ENCODE peak calls at places on chromosomes 2 and 18, in four cellular contexts. Z is right lobe of liver, G is A549, B is pancreas. U is an unnamed sample.
A peak's percentile ranks its signal among the peaks of the same experiment; 100 is the strongest.

GRCh38 chr18:29840101-29840500 is 1202.4 kb downstream of the DSC3 start:
- DNase-seq in Z (no peak), G (no peak), B (no peak), U (no peak)

GRCh38 chr2:54042908-54043620 is 72.3 kb upstream of the PSME4 start:
- DNase-seq in Z (no peak), G (no peak), B (no peak), U (no peak)

GRCh38 chr18:54052732-54053131 is 171.7 kb downstream of the MBD2 start:
- DNase-seq in Z (no peak), G (no peak), B (no peak), U (no peak)

GRCh38 chr2:170930132-170931109 is 1.4 kb downstream of the GORASP2 start:
- DNase-seq in Z (no peak), G (peak; percentile 70), B (peak; percentile 18), U (peak; percentile 47)

GRCh38 chr2:182509-183122 is 81.2 kb downstream of the SH3YL1 start:
- DNase-seq in Z (no peak), G (no peak), B (no peak), U (no peak)

GRCh38 chr2:28155627-28156026 is 237.0 kb upstream of the FOSL2 start:
- DNase-seq in Z (no peak), G (peak; percentile 14), B (no peak), U (no peak)

GRCh38 chr2:20292984-20293383 is 57.7 kb downstream of the PUM2 start:
- DNase-seq in Z (no peak), G (no peak), B (no peak), U (no peak)

GRCh38 chr2:172052000-172052983 is 33.0 kb upstream of the DLX1 start:
- DNase-seq in Z (peak; percentile 51), G (no peak), B (no peak), U (no peak)

GRCh38 chr18:415627-416612 is 84.6 kb downstream of the COLEC12 start:
- DNase-seq in Z (no peak), G (no peak), B (no peak), U (no peak)

GRCh38 chr2:48258750-48259149 is 271.2 kb upstream of the STON1 start:
- DNase-seq in Z (no peak), G (no peak), B (no peak), U (no peak)

GRCh38 chr2:168640039-168640438 is 162.4 kb upstream of the NOSTRIN start:
- DNase-seq in Z (no peak), G (no peak), B (no peak), U (no peak)

GRCh38 chr2:171436307-171436706 is 2.3 kb downstream of the DCAF17 start:
- DNase-seq in Z (no peak), G (no peak), B (no peak), U (no peak)

GRCh38 chr2:48454504-48454903 is 75.5 kb upstream of the STON1 start:
- DNase-seq in Z (no peak), G (no peak), B (no peak), U (no peak)

GRCh38 chr2:197254776-197255521 is 55.6 kb downstream of the ANKRD44 start:
- DNase-seq in Z (no peak), G (no peak), B (no peak), U (no peak)
- H3K27ac ChIP-seq in Z (no peak overlapping the region), G (no peak overlapping the region), B (no peak overlapping the region), U (peak overlapping the region; percentile 36)

GRCh38 chr2:102057502-102058292 is 65.9 kb downstream of the IL1R2 start:
- DNase-seq in Z (no peak), G (no peak), B (no peak), U (no peak)

GRCh38 chr2:102060047-102060446 is 68.3 kb downstream of the IL1R2 start:
- DNase-seq in Z (peak; percentile 88), G (no peak), B (no peak), U (no peak)

GRCh38 chr2:102056079-102056581 is 64.4 kb downstream of the IL1R2 start:
- DNase-seq in Z (no peak), G (no peak), B (no peak), U (no peak)

GRCh38 chr2:102059151-102059550 is 67.4 kb downstream of the IL1R2 start:
- DNase-seq in Z (no peak), G (no peak), B (no peak), U (no peak)

DNA sequence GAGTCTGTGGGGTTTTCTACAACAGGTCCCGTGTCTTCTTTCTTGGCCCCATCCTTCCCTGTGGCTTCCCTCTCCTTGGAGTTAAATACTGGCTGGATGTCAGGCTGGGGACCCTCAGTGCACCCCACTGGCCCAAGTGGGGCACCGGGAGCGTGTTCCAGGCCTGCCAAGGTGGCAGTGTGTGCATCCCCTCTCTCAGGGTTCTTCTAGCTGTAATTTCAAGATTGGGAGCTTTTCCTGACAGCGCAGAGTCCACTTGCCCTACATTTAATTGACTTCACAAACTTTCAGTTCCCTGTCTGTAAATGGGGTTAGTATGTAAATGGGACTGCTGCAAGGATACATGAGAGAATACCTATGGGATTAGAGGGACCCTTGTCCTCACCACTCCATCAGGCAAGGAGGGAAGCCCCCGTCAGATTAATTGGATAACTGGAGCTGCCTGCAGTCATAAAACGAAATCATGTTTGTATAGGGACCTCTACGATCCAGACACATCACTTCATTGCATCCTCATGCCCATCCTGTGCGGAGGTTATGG is 66.6 kb downstream of the IL1R2 start:
- DNase-seq in Z (no peak), G (no peak), B (no peak), U (no peak)
- H3K4me1 ChIP-seq in Z (no peaks in the 10 kb centered on the region), G (peaks cover 18% of the 10 kb centered on the region), B (no peaks in the 10 kb centered on the region), U (no peaks in the 10 kb centered on the region)

GRCh38 chr2:196171946-196172345 is 568 bp upstream of the STK17B start:
- DNase-seq in Z (no peak), G (no peak), B (no peak), U (no peak)
- H3K27ac ChIP-seq in Z (no peak overlapping the region), G (peak overlapping the region; percentile 91), B (no peak overlapping the region), U (peak overlapping the region; percentile 71)

DNA sequence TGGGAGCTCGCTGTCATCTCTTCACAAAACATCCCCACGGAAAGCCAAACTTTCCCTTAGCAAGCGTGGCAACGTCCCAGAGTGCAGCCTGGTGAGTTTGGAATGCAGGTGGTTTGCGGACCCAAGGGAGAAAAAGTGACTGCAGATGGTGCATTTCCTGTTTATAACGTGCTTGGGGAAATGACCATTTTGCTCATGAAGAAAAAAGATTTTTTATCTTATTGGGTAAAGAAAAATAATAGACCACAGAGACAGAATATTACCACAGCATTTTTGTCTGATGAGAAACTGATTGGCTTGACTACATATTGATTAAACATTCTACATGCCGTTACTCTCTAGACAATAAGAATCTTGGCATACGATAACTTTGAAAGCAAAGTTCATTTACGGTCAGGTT is 136.5 kb downstream of the COPS8 start:
- DNase-seq in Z (no peak), G (no peak), B (no peak), U (no peak)
- H3K4me1 ChIP-seq in Z (no peaks in the 10 kb centered on the region), G (peaks cover 32% of the 10 kb centered on the region), B (no peaks in the 10 kb centered on the region), U (no peaks in the 10 kb centered on the region)

DNA sequence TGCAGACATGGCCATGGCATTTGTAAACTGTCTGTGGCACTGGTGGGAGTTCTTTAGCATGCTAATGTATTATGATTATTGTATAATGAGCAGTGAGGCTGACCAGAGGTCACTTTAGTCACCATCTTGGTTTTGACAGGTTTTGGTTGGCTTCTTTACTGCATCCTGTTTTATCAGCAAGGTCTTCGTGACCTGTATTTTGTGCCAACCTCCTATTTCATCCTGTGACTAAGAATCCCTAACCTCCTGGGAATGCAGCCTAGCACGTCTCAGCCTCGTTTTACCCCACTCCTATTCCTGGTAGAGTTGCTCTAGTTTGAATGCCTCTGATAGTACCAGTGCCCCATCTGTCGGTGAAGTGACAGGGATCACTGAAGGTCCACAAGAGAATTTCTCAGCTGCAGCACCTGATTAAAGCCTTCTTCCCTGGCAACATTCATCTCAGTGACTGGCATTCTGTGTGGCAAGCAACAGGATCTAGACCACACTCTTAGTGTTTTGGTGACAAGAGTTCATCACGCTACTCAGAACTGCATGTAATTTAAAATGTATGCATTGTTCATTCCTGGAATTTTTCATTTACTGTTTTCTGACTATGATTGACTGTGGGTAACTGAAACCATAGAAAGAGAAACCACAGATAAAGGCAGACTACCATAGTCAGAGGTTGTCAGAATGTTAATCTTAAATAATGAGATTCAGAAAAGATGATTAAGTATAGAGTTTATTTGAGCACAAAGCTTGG is 43.0 kb upstream of the GPR39 start:
- DNase-seq in Z (no peak), G (no peak), B (no peak), U (no peak)
- H3K27ac ChIP-seq in Z (no peak overlapping the region), G (no peak overlapping the region), B (no peak overlapping the region), U (no peak overlapping the region)

DNA sequence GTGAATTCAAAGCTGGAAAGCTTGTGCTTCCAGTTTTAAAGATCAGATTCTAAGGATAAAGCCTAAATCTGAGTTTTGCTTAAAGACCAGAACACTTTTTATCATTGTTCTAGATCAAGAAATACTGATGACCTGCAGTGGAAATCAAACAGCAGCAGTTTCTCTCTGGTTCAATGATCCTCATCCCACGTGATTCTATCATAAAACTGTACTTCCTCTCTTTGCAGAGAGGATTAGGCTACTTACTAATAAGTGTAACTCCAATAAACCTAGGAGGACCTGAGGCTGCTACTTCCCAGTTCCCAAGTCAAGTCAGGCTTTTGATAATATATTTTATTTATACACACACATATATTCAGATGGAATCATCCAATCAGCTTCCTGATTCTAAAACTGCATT is 81.9 kb downstream of the TCF4 start:
- DNase-seq in Z (no peak), G (no peak), B (no peak), U (no peak)
- H3K4me1 ChIP-seq in Z (no peaks in the 10 kb centered on the region), G (no peaks in the 10 kb centered on the region), B (no peaks in the 10 kb centered on the region), U (no peaks in the 10 kb centered on the region)

GRCh38 chr2:196277002-196277401 is 105.6 kb upstream of the STK17B start:
- DNase-seq in Z (no peak), G (no peak), B (no peak), U (no peak)

GRCh38 chr2:196275646-196276352 is 104.4 kb upstream of the STK17B start:
- DNase-seq in Z (no peak), G (no peak), B (no peak), U (no peak)

GRCh38 chr2:196276421-196276820 is 105.0 kb upstream of the STK17B start:
- DNase-seq in Z (no peak), G (no peak), B (no peak), U (no peak)

GRCh38 chr2:196279496-196279895 is 108.1 kb upstream of the STK17B start:
- DNase-seq in Z (no peak), G (no peak), B (no peak), U (no peak)

DNA sequence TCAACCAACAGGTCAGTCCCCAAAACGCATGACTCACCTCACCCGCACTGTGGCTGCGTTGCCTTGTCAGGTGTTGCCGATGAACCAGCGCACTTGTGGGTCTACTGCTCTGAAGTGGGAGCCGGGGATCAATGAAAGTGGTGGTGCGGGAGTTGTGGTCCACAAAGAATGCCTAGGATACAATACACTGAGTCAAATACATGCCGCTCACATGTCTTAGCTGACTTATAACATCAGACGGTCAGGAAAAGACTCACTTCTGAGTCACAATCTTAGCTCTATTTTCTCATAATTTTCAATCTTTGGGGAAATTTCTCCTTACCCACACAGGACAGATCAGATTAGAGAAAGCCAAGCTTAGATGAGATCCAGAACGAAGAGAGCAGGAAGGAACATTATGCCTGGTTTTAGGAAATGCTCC is 107.1 kb upstream of the STK17B start:
- DNase-seq in Z (no peak), G (no peak), B (no peak), U (peak; percentile 50)
- H3K27ac ChIP-seq in Z (no peak overlapping the region), G (no peak overlapping the region), B (no peak overlapping the region), U (no peak overlapping the region)

U was measured in CD8-positive, alpha-beta memory T cell.